ENCODE peak calls at places on chromosomes 7 and 10, in nine cellular contexts. E is GM20000, Q is T-helper 17 cell, Z is cardiac septum, G is cardiac fibroblast, W is A549, B is progenitor cell of endocrine pancreas, R is A172, C is fibroblast of mammary gland. S is an unnamed sample.

GRCh38 chr7:37448637-37449331 is at the start of gene ELMO1:
- DNase-seq in Q (peak), G (peak), R (no peak), C (peak), Z (peak), W (peak), E (peak), B (peak), S (peak)

GRCh38 chr10:94320285-94320914 is 42.3 kb downstream of the NOC3L start:
- DNase-seq in Q (peak), W (peak), R (peak), C (peak), Z (no peak), B (peak), G (peak), E (peak), S (peak)

GRCh38 chr7:36673703-36674102 is 50.6 kb downstream of the AOAH start:
- DNase-seq in Z (no peak), Q (no peak), G (no peak), W (no peak), E (no peak), R (no peak), B (no peak), C (peak), S (no peak)

GRCh38 chr7:91267558-91267955 is 3.3 kb downstream of the FZD1 start:
- DNase-seq in B (no peak), Z (no peak), W (no peak), E (no peak), G (peak), R (no peak), Q (no peak), C (peak), S (no peak)

GRCh38 chr7:130476287-130477001 is 15.4 kb upstream of the MEST start:
- DNase-seq in G (no peak), E (no peak), Q (no peak), Z (no peak), B (no peak), C (peak), R (no peak), W (no peak), S (no peak)

GRCh38 chr7:44762726-44763522 is 14.3 kb downstream of the ZMIZ2 start:
- DNase-seq in C (no peak), B (no peak), Q (no peak), W (no peak), R (no peak), G (no peak), E (peak), Z (no peak), S (no peak)

GRCh38 chr7:96055717-96056116 is 266.2 kb downstream of the SLC25A13 start:
- DNase-seq in C (no peak), E (no peak), Z (no peak), R (no peak), B (no peak), Q (no peak), G (no peak), W (no peak), S (no peak)

GRCh38 chr10:131961777-131962450 is 19.8 kb downstream of the BNIP3 start:
- DNase-seq in W (no peak), B (no peak), Q (no peak), R (peak), Z (peak), G (no peak), C (peak), E (no peak), S (peak)

GRCh38 chr10:91211675-91212074 is 8.8 kb upstream of the PCGF5 start:
- DNase-seq in B (no peak), R (no peak), W (no peak), E (no peak), C (no peak), Z (no peak), G (no peak), Q (no peak), S (no peak)

GRCh38 chr7:8436965-8437364 is 3.6 kb downstream of the NXPH1 start:
- DNase-seq in R (peak), E (peak), G (peak), C (peak), Z (no peak), Q (no peak), B (peak), W (peak), S (peak)

GRCh38 chr10:38038107-38038931 is 27.8 kb downstream of the ZNF33A start:
- DNase-seq in Q (no peak), E (peak), G (peak), Z (no peak), C (no peak), R (peak), B (no peak), W (no peak), S (no peak)

GRCh38 chr10:9579110-9579705 is 1438.5 kb upstream of the CELF2 start:
- DNase-seq in W (no peak), Q (no peak), Z (no peak), R (no peak), C (peak), E (no peak), B (no peak), G (peak), S (no peak)

GRCh38 chr7:74199551-74200355 is 10.1 kb upstream of the LAT2 start:
- DNase-seq in W (no peak), E (no peak), Z (no peak), R (peak), C (peak), B (no peak), G (peak), Q (no peak), S (no peak)

GRCh38 chr10:96614515-96614914 is 27.7 kb upstream of the TM9SF3 start:
- DNase-seq in C (peak), Z (no peak), W (peak), G (peak), R (peak), E (no peak), B (no peak), Q (no peak), S (no peak)

GRCh38 chr10:118594392-118595063 is 920 bp downstream of the PRLHR start:
- DNase-seq in W (peak), R (no peak), C (peak), Q (no peak), E (peak), G (peak), B (peak), Z (no peak), S (peak)

GRCh38 chr10:110944997-110945396 is 25.6 kb downstream of the SHOC2 start:
- DNase-seq in R (no peak), G (peak), W (no peak), Q (no peak), E (no peak), Z (no peak), C (peak), B (no peak), S (no peak)

GRCh38 chr10:131636841-131637724 is 263.7 kb upstream of the PPP2R2D start:
- DNase-seq in G (no peak), Q (no peak), B (no peak), Z (peak), E (no peak), C (no peak), W (no peak), R (no peak), S (no peak)

GRCh38 chr10:88152720-88153119 is 289.3 kb downstream of the PTEN start:
- DNase-seq in Q (no peak), B (no peak), Z (no peak), C (peak), E (peak), G (peak), R (peak), W (peak), S (no peak)

GRCh38 chr7:31991846-31992245 is 78.4 kb downstream of the PDE1C start:
- DNase-seq in W (no peak), Z (no peak), C (peak), E (no peak), Q (no peak), R (no peak), B (no peak), G (peak), S (no peak)

GRCh38 chr7:150307904-150308303 is 15.3 kb upstream of the LRRC61 start:
- DNase-seq in E (no peak), Q (no peak), B (no peak), W (no peak), C (no peak), Z (no peak), G (no peak), R (peak), S (no peak)

GRCh38 chr7:47371733-47372368 is 210.1 kb downstream of the TNS3 start:
- DNase-seq in Z (peak), W (peak), B (no peak), R (peak), G (peak), C (peak), Q (no peak), E (no peak), S (peak)

GRCh38 chr7:157522954-157523353 is 186.2 kb downstream of the DNAJB6 start:
- DNase-seq in G (no peak), E (no peak), R (no peak), Q (no peak), W (no peak), C (no peak), Z (peak), B (peak), S (no peak)

S was measured in midbrain.